ENCODE peak calls at places on chromosomes 11 and 22, in nine cellular contexts. A is heart left ventricle, C is breast epithelium, O is spleen, B is tibial nerve, I is transverse colon, U is right lobe of liver, P is K562, X is A549. D is an unnamed sample.

GRCh38 chr22:41568811-41569210 is 8.0 kb downstream of the CSDC2 start:
- DNase-seq in A (no peak), C (no peak), O (no peak), B (no peak), I (no peak), U (no peak), P (no peak), X (no peak), D (no peak)

GRCh38 chr22:29670615-29671014 is 49.2 kb upstream of the CABP7 start:
- DNase-seq in A (no peak), C (no peak), O (no peak), B (no peak), I (no peak), U (no peak), P (no peak), X (no peak), D (no peak)

GRCh38 chr22:27554106-27554814 is 247.3 kb downstream of the MN1 start:
- DNase-seq in A (no peak), C (no peak), O (no peak), B (no peak), I (peak; percentile 51), U (no peak), P (no peak), X (no peak), D (no peak)

GRCh38 chr11:69700278-69701140 is 3.3 kb downstream of the FGF19 start:
- DNase-seq in A (peak; percentile 78), C (no peak), O (peak; percentile 78), B (peak; percentile 19), I (no peak), U (peak; percentile 85), P (peak; percentile 83), X (peak; percentile 59), D (peak; percentile 33)

GRCh38 chr11:75931124-75931523 is 116.1 kb downstream of the UVRAG start:
- DNase-seq in A (no peak), C (no peak), O (no peak), B (no peak), I (no peak), U (no peak), P (no peak), X (no peak), D (no peak)

GRCh38 chr11:1573077-1573846 is 1.2 kb upstream of the DUSP8 start:
- DNase-seq in A (no peak), C (no peak), O (no peak), B (no peak), I (peak; percentile 71), U (no peak), P (no peak), X (peak; percentile 53), D (peak; percentile 26)

GRCh38 chr11:32334822-32335221 is 100.5 kb downstream of the WT1 start:
- DNase-seq in A (no peak), C (no peak), O (no peak), B (no peak), I (peak; percentile 23), U (no peak), P (peak; percentile 44), X (peak; percentile 80), D (peak; percentile 49)

GRCh38 chr11:62777389-62777788 is 6.2 kb downstream of the TAF6L start:
- DNase-seq in A (no peak), C (no peak), O (no peak), B (no peak), I (no peak), U (no peak), P (peak; percentile 3), X (no peak), D (no peak)

GRCh38 chr22:23414727-23415489 is 165.2 kb downstream of the IGLL1 start:
- DNase-seq in A (no peak), C (no peak), O (peak; percentile 64), B (no peak), I (no peak), U (no peak), P (no peak), X (no peak), D (no peak)

GRCh38 chr11:2584812-2585565 is 114.8 kb downstream of the KCNQ1OT1 start:
- DNase-seq in A (peak; percentile 11), C (no peak), O (peak; percentile 71), B (no peak), I (no peak), U (no peak), P (no peak), X (no peak), D (no peak)

GRCh38 chr11:15107730-15108515 is 6.8 kb upstream of the INSC start:
- DNase-seq in A (no peak), C (no peak), O (no peak), B (no peak), I (no peak), U (no peak), P (no peak), X (no peak), D (no peak)

GRCh38 chr11:126101241-126101929 is 38.7 kb upstream of the CDON start:
- DNase-seq in A (no peak), C (no peak), O (peak; percentile 58), B (no peak), I (no peak), U (no peak), P (no peak), X (no peak), D (no peak)

GRCh38 chr11:128488471-128488870 is 98.9 kb downstream of the ETS1 start:
- DNase-seq in A (no peak), C (no peak), O (no peak), B (no peak), I (no peak), U (no peak), P (no peak), X (no peak), D (no peak)

GRCh38 chr11:76623171-76623883 is 47.2 kb downstream of the LRRC32 start:
- DNase-seq in A (no peak), C (no peak), O (peak; percentile 68), B (no peak), I (no peak), U (no peak), P (peak; percentile 18), X (no peak), D (no peak)

GRCh38 chr22:47283616-47284270 is 521.3 kb downstream of the TBC1D22A start:
- DNase-seq in A (no peak), C (no peak), O (no peak), B (no peak), I (no peak), U (no peak), P (no peak), X (no peak), D (no peak)

GRCh38 chr22:19810381-19811141 is 44.1 kb downstream of the GNB1L start:
- DNase-seq in A (no peak), C (peak; percentile 49), O (peak; percentile 62), B (no peak), I (no peak), U (no peak), P (no peak), X (no peak), D (no peak)

GRCh38 chr11:19832166-19832750 is 119.6 kb downstream of the NAV2 start:
- DNase-seq in A (no peak), C (no peak), O (no peak), B (no peak), I (no peak), U (no peak), P (no peak), X (no peak), D (no peak)

GRCh38 chr22:44361391-44362126 is 48.8 kb upstream of the SHISAL1 start:
- DNase-seq in A (peak; percentile 27), C (no peak), O (peak; percentile 54), B (no peak), I (no peak), U (no peak), P (no peak), X (peak; percentile 18), D (no peak)

GRCh38 chr11:104164028-104164520 is at the start of gene PDGFD:
- DNase-seq in A (peak; percentile 72), C (peak; percentile 50), O (peak; percentile 88), B (peak; percentile 28), I (peak; percentile 22), U (peak; percentile 46), P (no peak), X (peak; percentile 90), D (peak; percentile 57)
- TF ChIP-seq POLR2A in A (no peak), C (no peak), O (no peak), B (no peak), I (no peak), U (no peak), P (no peak), X (peak; percentile 20), D (no peak)

GRCh38 chr11:95379460-95379859 is 148.5 kb upstream of the SESN3 start:
- DNase-seq in A (no peak), C (no peak), O (no peak), B (no peak), I (no peak), U (no peak), P (no peak), X (no peak), D (no peak)
- TF ChIP-seq POLR2A in A (no peak), C (no peak), O (no peak), B (no peak), I (no peak), U (no peak), P (no peak), X (no peak), D (no peak)

GRCh38 chr11:44095506-44096359 is at the start of gene EXT2:
- DNase-seq in A (peak; percentile 92), C (peak; percentile 90), O (peak; percentile 98), B (peak; percentile 72), I (peak; percentile 91), U (peak; percentile 93), P (peak; percentile 95), X (peak; percentile 85), D (peak; percentile 93)
- TF ChIP-seq POLR2A in A (no peak), C (no peak), O (peak; percentile 50), B (peak; percentile 29), I (peak; percentile 54), U (peak; percentile 78), P (peak; percentile 60), X (peak; percentile 68), D (peak; percentile 46)

GRCh38 chr22:39907035-39907434 is 6.2 kb downstream of the GRAP2 start:
- DNase-seq in A (no peak), C (no peak), O (no peak), B (no peak), I (no peak), U (no peak), P (no peak), X (no peak), D (no peak)

GRCh38 chr22:39906207-39906606 is 5.3 kb downstream of the GRAP2 start:
- DNase-seq in A (no peak), C (no peak), O (no peak), B (no peak), I (no peak), U (no peak), P (no peak), X (no peak), D (no peak)

GRCh38 chr22:39905686-39906085 is 4.8 kb downstream of the GRAP2 start:
- DNase-seq in A (no peak), C (no peak), O (no peak), B (no peak), I (no peak), U (no peak), P (no peak), X (no peak), D (no peak)

GRCh38 chr22:39907605-39908097 is 6.8 kb downstream of the GRAP2 start:
- DNase-seq in A (no peak), C (no peak), O (no peak), B (no peak), I (no peak), U (no peak), P (no peak), X (no peak), D (no peak)

DNA sequence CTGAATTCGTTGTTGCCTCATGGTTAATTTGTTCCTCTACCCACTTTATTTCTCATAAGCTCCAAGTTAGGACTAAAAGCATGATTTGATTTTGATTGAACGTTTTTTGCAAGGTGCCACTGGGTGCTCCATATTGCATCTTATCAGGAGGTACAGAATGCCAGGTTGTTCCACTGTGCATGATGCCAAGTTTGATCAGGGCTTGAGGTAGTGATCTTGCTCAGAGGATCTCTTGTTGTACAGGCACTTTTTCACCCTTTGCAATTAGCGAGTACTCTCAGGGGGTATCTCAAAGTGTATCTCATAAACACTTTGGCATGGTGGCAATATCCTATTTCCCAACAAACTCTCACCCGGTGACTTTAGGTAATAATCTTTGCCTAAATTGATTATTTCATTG is 4.0 kb downstream of the GRAP2 start:
- DNase-seq in A (no peak), C (no peak), O (no peak), B (no peak), I (no peak), U (no peak), P (no peak), X (no peak), D (peak; percentile 25)
- TF ChIP-seq POLR2A in A (no peak), C (no peak), O (no peak), B (no peak), I (no peak), U (no peak), P (no peak), X (no peak), D (no peak)

D was measured in erythroblast.